ENCODE peak calls at places on chromosome 16, in eight cellular contexts. O is tibial nerve; S is OCI-LY7; T is transverse colon; Z is IMR-90; P is effector memory CD4-positive, alpha-beta T cell; I is stomach; V is mucosa of descending colon. C is an unnamed sample.
A peak's percentile ranks its signal among the peaks of the same experiment; 100 is the strongest.

GRCh38 chr16:27240948-27241531 is 27.5 kb downstream of the NSMCE1 start:
- DNase-seq in O (no peak), S (no peak), T (no peak), Z (peak; percentile 80), P (no peak), I (peak; percentile 21), V (no peak), C (no peak)

GRCh38 chr16:74862743-74863244 is 88.2 kb upstream of the FA2H start:
- DNase-seq in O (peak; percentile 9), S (peak; percentile 69), T (no peak), Z (peak; percentile 47), P (no peak), I (no peak), V (peak; percentile 49), C (peak; percentile 8)

GRCh38 chr16:1492923-1493745 is at the start of gene TELO2:
- DNase-seq in O (peak; percentile 56), S (peak; percentile 87), T (peak; percentile 86), Z (peak; percentile 70), P (peak; percentile 84), I (peak; percentile 84), V (peak; percentile 84), C (peak; percentile 86)

GRCh38 chr16:88681709-88682451 is 4.4 kb downstream of the SNAI3 start:
- DNase-seq in O (peak; percentile 45), S (peak; percentile 99), T (peak; percentile 82), Z (peak; percentile 15), P (no peak), I (peak; percentile 69), V (peak; percentile 69), C (peak; percentile 73)

GRCh38 chr16:24497405-24497804 is 42.0 kb upstream of the RBBP6 start:
- DNase-seq in O (no peak), S (no peak), T (no peak), Z (peak; percentile 8), P (no peak), I (no peak), V (no peak), C (no peak)

GRCh38 chr16:20410153-20410723 is 904 bp downstream of the ACSM5 start:
- DNase-seq in O (no peak), S (no peak), T (no peak), Z (no peak), P (no peak), I (no peak), V (no peak), C (no peak)

GRCh38 chr16:80844368-80844767 is 40.0 kb upstream of the CDYL2 start:
- DNase-seq in O (no peak), S (no peak), T (no peak), Z (no peak), P (no peak), I (no peak), V (no peak), C (no peak)

GRCh38 chr16:55663770-55664677 is 8.2 kb downstream of the SLC6A2 start:
- DNase-seq in O (no peak), S (no peak), T (no peak), Z (no peak), P (no peak), I (no peak), V (no peak), C (no peak)

GRCh38 chr16:70364399-70364798 is 17.7 kb downstream of the DDX19A start:
- DNase-seq in O (no peak), S (no peak), T (no peak), Z (no peak), P (no peak), I (no peak), V (no peak), C (no peak)

GRCh38 chr16:30142672-30143346 is 19.8 kb upstream of the MAPK3 start:
- DNase-seq in O (no peak), S (peak; percentile 58), T (no peak), Z (no peak), P (no peak), I (no peak), V (no peak), C (no peak)

GRCh38 chr16:75114179-75114945 is 2.2 kb downstream of the LDHD start:
- DNase-seq in O (no peak), S (no peak), T (no peak), Z (no peak), P (no peak), I (no peak), V (no peak), C (no peak)

DNA sequence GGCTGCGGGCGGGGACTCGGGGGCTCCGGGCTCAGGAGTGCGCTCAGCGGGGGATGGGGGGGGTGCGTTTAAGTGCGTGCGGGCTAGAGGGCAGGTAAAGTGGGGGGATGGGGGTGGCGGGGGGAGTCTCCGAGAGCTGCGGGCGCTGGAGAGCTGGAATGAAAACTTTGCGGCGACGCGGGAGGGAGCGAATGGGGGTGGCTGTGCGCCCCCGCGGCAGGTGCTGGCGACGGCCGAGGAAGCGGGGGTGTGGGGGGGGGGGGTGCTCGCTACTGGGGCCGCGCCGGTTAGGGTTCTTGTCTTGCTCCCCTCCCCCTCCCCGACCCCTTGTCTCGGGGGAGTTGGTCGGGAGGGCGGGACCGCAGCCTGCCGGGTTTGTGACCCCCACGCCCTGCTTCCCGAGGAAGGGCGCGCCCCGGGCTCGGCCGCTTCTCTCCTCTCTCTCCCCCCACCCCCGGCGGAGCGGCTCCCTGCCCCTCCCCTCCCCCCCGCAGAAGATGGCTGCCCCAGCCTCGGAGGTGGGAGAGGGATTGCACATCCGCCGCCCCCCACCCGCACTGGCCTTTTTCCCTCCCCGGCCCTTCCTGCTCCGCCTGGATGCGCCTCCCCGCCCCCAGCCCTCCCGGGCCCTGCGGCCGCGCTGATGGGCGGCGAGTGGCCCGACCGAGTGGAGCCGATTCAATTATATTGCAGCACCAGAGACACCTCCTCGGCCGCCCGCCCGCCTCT is 651 bp downstream of the GSE1 start:
- DNase-seq in O (peak; percentile 49), S (peak; percentile 61), T (peak; percentile 66), Z (no peak), P (no peak), I (peak; percentile 55), V (peak; percentile 71), C (no peak)
- H3K4me1 ChIP-seq in O (peaks cover 71% of the 10 kb centered on the region), S (peaks cover 72% of the 10 kb centered on the region), T (peaks cover 54% of the 10 kb centered on the region), Z (peaks cover 21% of the 10 kb centered on the region), P (peaks cover 56% of the 10 kb centered on the region), I (peaks cover 100% of the 10 kb centered on the region), V (peaks cover 47% of the 10 kb centered on the region), C (peaks cover 49% of the 10 kb centered on the region)

GRCh38 chr16:83908798-83909197 is 9.9 kb downstream of the MLYCD start:
- DNase-seq in O (no peak), S (no peak), T (no peak), Z (no peak), P (no peak), I (no peak), V (no peak), C (no peak)
- H3K4me1 ChIP-seq in O (peaks cover 6% of the 10 kb centered on the region), S (no peaks in the 10 kb centered on the region), T (no peaks in the 10 kb centered on the region), Z (peaks cover 3% of the 10 kb centered on the region), P (no peaks in the 10 kb centered on the region), I (peaks cover 13% of the 10 kb centered on the region), V (no peaks in the 10 kb centered on the region), C (no peaks in the 10 kb centered on the region)

GRCh38 chr16:11239644-11240632 is 16.1 kb downstream of the SOCS1 start:
- DNase-seq in O (no peak), S (no peak), T (no peak), Z (no peak), P (no peak), I (no peak), V (no peak), C (no peak)
- H3K4me1 ChIP-seq in O (no peaks in the 10 kb centered on the region), S (peaks cover 8% of the 10 kb centered on the region), T (peaks cover 5% of the 10 kb centered on the region), Z (peaks cover 2% of the 10 kb centered on the region), P (peaks cover 11% of the 10 kb centered on the region), I (peaks cover 18% of the 10 kb centered on the region), V (peaks cover 3% of the 10 kb centered on the region), C (peaks cover 19% of the 10 kb centered on the region)

DNA sequence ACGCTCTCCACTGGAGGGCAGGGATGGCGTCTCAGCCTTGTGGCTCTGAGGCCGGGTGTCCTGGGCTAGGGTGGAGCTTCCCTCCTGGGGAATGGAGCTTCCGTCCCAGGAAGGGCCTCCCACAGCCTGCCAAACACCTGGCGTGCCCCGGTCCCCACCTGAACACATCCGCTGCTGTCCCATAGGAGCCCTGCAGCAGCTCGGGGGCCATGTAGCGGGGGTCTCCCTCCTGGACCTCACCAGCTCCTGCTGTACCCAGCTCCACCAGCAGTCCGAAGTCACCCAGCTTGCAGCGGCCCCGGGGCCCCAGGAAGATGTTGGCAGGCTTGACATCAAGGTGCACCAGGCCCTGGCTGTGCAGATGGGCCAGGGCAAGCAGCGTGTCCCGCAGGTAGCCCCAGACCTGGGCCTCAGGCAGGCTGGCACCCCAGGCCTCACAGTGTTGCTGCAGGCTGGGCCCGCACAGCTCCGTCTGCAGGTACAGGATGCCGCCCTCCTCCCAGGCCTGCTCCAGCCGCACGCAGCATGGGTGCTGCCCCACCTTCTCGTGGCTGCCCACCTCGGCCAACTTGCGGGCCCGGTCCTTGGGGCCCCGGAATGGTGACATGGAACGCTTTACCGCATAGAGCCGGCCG is 5.0 kb downstream of the PKMYT1 start:
- DNase-seq in O (no peak), S (no peak), T (no peak), Z (no peak), P (no peak), I (no peak), V (no peak), C (no peak)
- H3K4me1 ChIP-seq in O (peaks cover 27% of the 10 kb centered on the region), S (peaks cover 38% of the 10 kb centered on the region), T (peaks cover 9% of the 10 kb centered on the region), Z (peaks cover under 1% of the 10 kb centered on the region), P (peaks cover 7% of the 10 kb centered on the region), I (peaks cover 43% of the 10 kb centered on the region), V (peaks cover 12% of the 10 kb centered on the region), C (peaks cover 12% of the 10 kb centered on the region)

C was measured in CD8-positive, alpha-beta memory T cell.